ENCODE peak calls at places on chromosome X, in ten cellular contexts. J is fibroblast of lung, B is A673, E is fibroblast of the aortic adventitia, I is GM23338, U is left ventricle myocardium inferior, R is K562, S is dorsolateral prefrontal cortex, Y is astrocyte of the spinal cord, L is endodermal cell. K is an unnamed sample.

GRCh38 chrX:3820170-3820569 is 106.7 kb upstream of the PRKX start:
- DNase-seq in J (peak; percentile 60), B (no peak), E (peak; percentile 68), I (no peak), U (no peak), R (no peak), S (no peak), Y (peak; percentile 86), L (no peak), K (peak; percentile 67)

GRCh38 chrX:20060961-20061868 is 55.5 kb downstream of the MAP7D2 start:
- DNase-seq in J (no peak), B (no peak), E (no peak), I (no peak), U (no peak), R (no peak), S (no peak), Y (no peak), L (no peak), K (no peak)

GRCh38 chrX:155070038-155070437 is 898 bp downstream of the CMC4 start:
- DNase-seq in J (no peak), B (no peak), E (no peak), I (peak; percentile 2), U (no peak), R (no peak), S (no peak), Y (no peak), L (no peak), K (no peak)

GRCh38 chrX:123274796-123275195 is 90.7 kb downstream of the GRIA3 start:
- DNase-seq in J (no peak), B (no peak), E (peak; percentile 11), I (no peak), U (no peak), R (no peak), S (no peak), Y (no peak), L (no peak), K (peak; percentile 20)

GRCh38 chrX:9461087-9461486 is 3.8 kb upstream of the TBL1X start:
- DNase-seq in J (no peak), B (no peak), E (no peak), I (no peak), U (no peak), R (no peak), S (no peak), Y (no peak), L (no peak), K (no peak)

GRCh38 chrX:149470960-149471359 is 34.1 kb downstream of the IDS start:
- DNase-seq in J (peak; percentile 52), B (peak; percentile 82), E (peak; percentile 59), I (peak; percentile 69), U (peak; percentile 75), R (peak; percentile 81), S (peak; percentile 78), Y (peak; percentile 64), L (peak; percentile 94), K (peak; percentile 64)

GRCh38 chrX:133185119-133185518 is 33.0 kb downstream of the TFDP3 start:
- DNase-seq in J (no peak), B (peak; percentile 47), E (no peak), I (peak; percentile 15), U (no peak), R (no peak), S (no peak), Y (no peak), L (no peak), K (no peak)

GRCh38 chrX:38968344-38968743 is 167.1 kb downstream of the MID1IP1 start:
- DNase-seq in J (peak; percentile 39), B (no peak), E (peak; percentile 11), I (no peak), U (no peak), R (no peak), S (no peak), Y (no peak), L (no peak), K (no peak)

GRCh38 chrX:38664285-38664684 is 102.9 kb downstream of the TSPAN7 start:
- DNase-seq in J (peak; percentile 55), B (peak; percentile 52), E (peak; percentile 61), I (peak; percentile 49), U (no peak), R (peak; percentile 39), S (no peak), Y (peak; percentile 22), L (peak; percentile 62), K (peak; percentile 48)

GRCh38 chrX:132025085-132025484 is 2.0 kb downstream of the STK26 start:
- DNase-seq in J (no peak), B (peak; percentile 49), E (no peak), I (no peak), U (no peak), R (no peak), S (no peak), Y (no peak), L (no peak), K (no peak)

GRCh38 chrX:109826954-109827708 is 94.1 kb upstream of the ACSL4 start:
- DNase-seq in J (peak; percentile 58), B (no peak), E (peak; percentile 69), I (peak; percentile 3), U (no peak), R (no peak), S (no peak), Y (peak; percentile 55), L (no peak), K (peak; percentile 76)

GRCh38 chrX:50707376-50707775 is 106.6 kb downstream of the SHROOM4 start:
- DNase-seq in J (no peak), B (peak; percentile 54), E (no peak), I (no peak), U (no peak), R (no peak), S (no peak), Y (no peak), L (no peak), K (no peak)

GRCh38 chrX:17597836-17598434 is 139.4 kb upstream of the SCML1 start:
- DNase-seq in J (peak; percentile 77), B (peak; percentile 4), E (peak; percentile 87), I (no peak), U (peak; percentile 77), R (no peak), S (no peak), Y (peak; percentile 69), L (no peak), K (peak; percentile 85)

GRCh38 chrX:120749141-120749846 is 119.4 kb upstream of the C1GALT1C1 start:
- DNase-seq in J (no peak), B (no peak), E (no peak), I (no peak), U (no peak), R (no peak), S (no peak), Y (no peak), L (no peak), K (no peak)

GRCh38 chrX:131703646-131704045 is 159.8 kb downstream of the OR13H1 start:
- DNase-seq in J (no peak), B (no peak), E (no peak), I (no peak), U (no peak), R (no peak), S (no peak), Y (no peak), L (no peak), K (no peak)

GRCh38 chrX:115226929-115227328 is 7.0 kb downstream of the LRCH2 start:
- DNase-seq in J (peak; percentile 38), B (peak; percentile 11), E (peak; percentile 26), I (peak; percentile 63), U (no peak), R (no peak), S (no peak), Y (peak; percentile 12), L (peak; percentile 73), K (peak; percentile 22)

GRCh38 chrX:140733766-140734342 is 24.3 kb downstream of the LINC00632 start:
- DNase-seq in J (peak; percentile 70), B (peak; percentile 63), E (peak; percentile 63), I (peak; percentile 46), U (peak; percentile 11), R (peak; percentile 52), S (no peak), Y (peak; percentile 45), L (peak; percentile 58), K (peak; percentile 66)

DNA sequence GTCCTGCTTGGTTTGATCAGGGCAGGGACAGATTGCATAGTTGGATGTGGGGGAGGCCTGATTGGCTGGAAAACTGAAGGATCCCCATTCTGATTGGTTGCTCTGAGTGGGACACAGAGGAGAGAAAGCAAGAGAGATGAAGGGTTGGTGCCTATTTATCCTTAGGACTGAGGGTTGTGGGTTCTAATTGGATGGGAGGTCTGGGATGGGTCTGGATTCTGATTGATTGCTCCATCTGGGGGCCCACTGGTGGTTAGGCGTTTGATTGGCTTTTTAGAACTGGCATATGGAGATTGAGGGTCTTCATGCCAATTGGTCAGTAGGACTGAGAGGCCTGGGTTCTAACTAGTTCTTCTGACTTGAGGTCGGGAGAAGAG is 644 bp upstream of the EBP start:
- DNase-seq in J (no peak), B (peak; percentile 14), E (no peak), I (peak; percentile 56), U (no peak), R (peak; percentile 44), S (no peak), Y (no peak), L (no peak), K (no peak)
- H3K4me3 ChIP-seq in J (peak overlapping the region; percentile 64), B (peak overlapping the region; percentile 60), E (no peak overlapping the region), I (peak overlapping the region; percentile 77), U (peak overlapping the region; percentile 72), R (peak overlapping the region; percentile 60), S (peak overlapping the region; percentile 71), Y (no peak overlapping the region), L (peak overlapping the region; percentile 75), K (no peak overlapping the region)

GRCh38 chrX:58025979-58026378 is 115.7 kb upstream of the ZXDA start:
- DNase-seq in J (peak; percentile 1), B (peak; percentile 52), E (peak; percentile 27), I (peak; percentile 28), U (no peak), R (peak; percentile 6), S (no peak), Y (no peak), L (peak; percentile 50), K (peak; percentile 54)
- TF ChIP-seq CTCF in J (peak; percentile 8), B (peak; percentile 73), E (peak; percentile 48), I (peak; percentile 38), U (peak; percentile 56), R (peak; percentile 38), S (peak; percentile 70), Y (no peak), L (peak; percentile 72), K (peak; percentile 51)

GRCh38 chrX:71492086-71493065 is 40.5 kb upstream of the OGT start:
- DNase-seq in J (peak; percentile 41), B (peak; percentile 3), E (peak; percentile 42), I (peak; percentile 39), U (peak; percentile 56), R (no peak), S (peak; percentile 22), Y (peak; percentile 41), L (no peak), K (no peak)
- H3K4me3 ChIP-seq in J (peak overlapping the region; percentile 44), B (peak overlapping the region; percentile 47), E (peak overlapping the region; percentile 62), I (peak overlapping the region; percentile 49), U (peak overlapping the region; percentile 73), R (no peak overlapping the region), S (peak overlapping the region; percentile 70), Y (peak overlapping the region; percentile 40), L (no peak overlapping the region), K (no peak overlapping the region)

GRCh38 chrX:24577091-24577490 is 70.1 kb downstream of the PCYT1B start:
- DNase-seq in J (no peak), B (peak; percentile 52), E (no peak), I (no peak), U (no peak), R (no peak), S (no peak), Y (no peak), L (no peak), K (no peak)
- TF ChIP-seq CTCF in J (no peak), B (no peak), E (no peak), I (no peak), U (no peak), R (no peak), S (no peak), Y (no peak), L (no peak), K (no peak)